ENCODE peak calls at places on chromosomes 16 and 17, in four cellular contexts. One of them, this sample, is unnamed.

GRCh38 chr17:47204722-47205418 is 4.3 kb upstream of the MYL4 start:
- DNase-seq in fibroblast of the conjunctiva: no peak
- DNase-seq in PC-9: peak; percentile 9
- DNase-seq in GM04503: no peak
- DNase-seq in this sample: no peak

GRCh38 chr16:89670496-89671431 is 13.1 kb downstream of the SPATA33 start:
- DNase-seq in fibroblast of the conjunctiva: no peak
- DNase-seq in PC-9: no peak
- DNase-seq in GM04503: no peak
- DNase-seq in this sample: no peak

GRCh38 chr16:31010539-31010938 is at the start of gene STX1B:
- DNase-seq in fibroblast of the conjunctiva: no peak
- DNase-seq in PC-9: no peak
- DNase-seq in GM04503: no peak
- DNase-seq in this sample: no peak

GRCh38 chr16:25063102-25063501 is 47.9 kb upstream of the ARHGAP17 start:
- DNase-seq in fibroblast of the conjunctiva: no peak
- DNase-seq in PC-9: no peak
- DNase-seq in GM04503: no peak
- DNase-seq in this sample: no peak

GRCh38 chr16:56662357-56663354 is 4.9 kb downstream of the MT1F start:
- DNase-seq in fibroblast of the conjunctiva: no peak
- DNase-seq in PC-9: no peak
- DNase-seq in GM04503: no peak
- DNase-seq in this sample: no peak

GRCh38 chr16:70467113-70467512 is 12.7 kb downstream of the FCSK start:
- DNase-seq in fibroblast of the conjunctiva: no peak
- DNase-seq in PC-9: no peak
- DNase-seq in GM04503: no peak
- DNase-seq in this sample: no peak

GRCh38 chr16:17258848-17259713 is 211.7 kb downstream of the XYLT1 start:
- DNase-seq in fibroblast of the conjunctiva: no peak
- DNase-seq in PC-9: no peak
- DNase-seq in GM04503: no peak
- DNase-seq in this sample: no peak

GRCh38 chr17:2545393-2545792 is 33.7 kb upstream of the METTL16 start:
- DNase-seq in fibroblast of the conjunctiva: no peak
- DNase-seq in PC-9: no peak
- DNase-seq in GM04503: no peak
- DNase-seq in this sample: no peak

GRCh38 chr17:50848691-50849090 is 13.3 kb downstream of the WFIKKN2 start:
- DNase-seq in fibroblast of the conjunctiva: no peak
- DNase-seq in PC-9: no peak
- DNase-seq in GM04503: no peak
- DNase-seq in this sample: no peak

GRCh38 chr17:52181842-52182241 is 23.3 kb upstream of the CA10 start:
- DNase-seq in fibroblast of the conjunctiva: no peak
- DNase-seq in PC-9: no peak
- DNase-seq in GM04503: no peak
- DNase-seq in this sample: no peak

GRCh38 chr17:16304832-16305231 is 48.4 kb downstream of the CENPV start:
- DNase-seq in fibroblast of the conjunctiva: no peak
- DNase-seq in PC-9: peak; percentile 10
- DNase-seq in GM04503: no peak
- DNase-seq in this sample: no peak

GRCh38 chr17:7367083-7367482 is 12.1 kb downstream of the TMEM95 start:
- DNase-seq in fibroblast of the conjunctiva: no peak
- DNase-seq in PC-9: no peak
- DNase-seq in GM04503: no peak
- DNase-seq in this sample: no peak

GRCh38 chr16:5000573-5001001 is 33.1 kb downstream of the NAGPA start:
- DNase-seq in fibroblast of the conjunctiva: no peak
- DNase-seq in PC-9: no peak
- DNase-seq in GM04503: no peak
- DNase-seq in this sample: no peak

GRCh38 chr17:148757-149156 is 11.4 kb downstream of the SCGB1C2 start:
- DNase-seq in fibroblast of the conjunctiva: no peak
- DNase-seq in PC-9: no peak
- DNase-seq in GM04503: no peak
- DNase-seq in this sample: no peak

GRCh38 chr17:17221329-17221728 is 15.2 kb upstream of the PLD6 start:
- DNase-seq in fibroblast of the conjunctiva: no peak
- DNase-seq in PC-9: no peak
- DNase-seq in GM04503: no peak
- DNase-seq in this sample: no peak

GRCh38 chr16:88763502-88764053 is 21.4 kb downstream of the PIEZO1 start:
- DNase-seq in fibroblast of the conjunctiva: no peak
- DNase-seq in PC-9: peak; percentile 95
- DNase-seq in GM04503: no peak
- DNase-seq in this sample: no peak

GRCh38 chr17:16379654-16380053 is 1.2 kb upstream of the UBB start:
- DNase-seq in fibroblast of the conjunctiva: no peak
- DNase-seq in PC-9: no peak
- DNase-seq in GM04503: no peak
- DNase-seq in this sample: no peak

GRCh38 chr16:57801856-57802634 is at the start of gene KIFC3:
- DNase-seq in fibroblast of the conjunctiva: no peak
- DNase-seq in PC-9: peak; percentile 62
- DNase-seq in GM04503: no peak
- DNase-seq in this sample: peak; percentile 53

GRCh38 chr17:35414247-35414646 is 18.1 kb downstream of the SLFN12 start:
- DNase-seq in fibroblast of the conjunctiva: no peak
- DNase-seq in PC-9: no peak
- DNase-seq in GM04503: no peak
- DNase-seq in this sample: no peak

GRCh38 chr17:78034429-78035091 is 76.1 kb downstream of the TNRC6C start:
- DNase-seq in fibroblast of the conjunctiva: no peak
- DNase-seq in PC-9: no peak
- DNase-seq in GM04503: peak; percentile 20
- DNase-seq in this sample: no peak

GRCh38 chr17:45305532-45306087 is 11.2 kb downstream of the MAP3K14 start:
- DNase-seq in fibroblast of the conjunctiva: peak; percentile 46
- DNase-seq in PC-9: no peak
- DNase-seq in GM04503: peak; percentile 68
- DNase-seq in this sample: no peak

GRCh38 chr17:17897442-17897841 is 60.7 kb upstream of the SREBF1 start:
- DNase-seq in fibroblast of the conjunctiva: no peak
- DNase-seq in PC-9: no peak
- DNase-seq in GM04503: no peak
- DNase-seq in this sample: no peak

GRCh38 chr17:8153550-8153956 is 1.3 kb upstream of the PER1 start:
- DNase-seq in fibroblast of the conjunctiva: peak; percentile 95
- DNase-seq in PC-9: peak; percentile 55
- DNase-seq in GM04503: peak; percentile 93
- DNase-seq in this sample: no peak

GRCh38 chr17:44214896-44215295 is 4.6 kb downstream of the UBTF start:
- DNase-seq in fibroblast of the conjunctiva: no peak
- DNase-seq in PC-9: no peak
- DNase-seq in GM04503: no peak
- DNase-seq in this sample: no peak

GRCh38 chr17:58311429-58311894 is 17.1 kb downstream of the TSPOAP1 start:
- DNase-seq in fibroblast of the conjunctiva: no peak
- DNase-seq in PC-9: no peak
- DNase-seq in GM04503: no peak
- DNase-seq in this sample: no peak

GRCh38 chr16:28925386-28926228 is 569 bp upstream of the RABEP2 start:
- DNase-seq in fibroblast of the conjunctiva: peak; percentile 75
- DNase-seq in PC-9: peak; percentile 91
- DNase-seq in GM04503: peak; percentile 42
- DNase-seq in this sample: peak; percentile 37

GRCh38 chr17:59844884-59845594 is 47.7 kb downstream of the TUBD1 start:
- DNase-seq in fibroblast of the conjunctiva: no peak
- DNase-seq in PC-9: peak; percentile 31
- DNase-seq in GM04503: no peak
- DNase-seq in this sample: no peak

GRCh38 chr17:31488264-31488981 is 96.9 kb downstream of the RAB11FIP4 start:
- DNase-seq in fibroblast of the conjunctiva: no peak
- DNase-seq in PC-9: peak; percentile 18
- DNase-seq in GM04503: no peak
- DNase-seq in this sample: no peak

GRCh38 chr16:10250137-10250850 is 68.1 kb upstream of the GRIN2A start:
- DNase-seq in fibroblast of the conjunctiva: no peak
- DNase-seq in PC-9: no peak
- DNase-seq in GM04503: no peak
- DNase-seq in this sample: no peak

GRCh38 chr16:1363501-1364041 is 11.8 kb downstream of the GNPTG start:
- DNase-seq in fibroblast of the conjunctiva: no peak
- DNase-seq in PC-9: peak; percentile 67
- DNase-seq in GM04503: no peak
- DNase-seq in this sample: peak; percentile 40

GRCh38 chr17:58343131-58343530 is 8.9 kb downstream of the SUPT4H1 start:
- DNase-seq in fibroblast of the conjunctiva: no peak
- DNase-seq in PC-9: no peak
- DNase-seq in GM04503: no peak
- DNase-seq in this sample: no peak

GRCh38 chr17:27802962-27803680 is 2.8 kb upstream of the NOS2 start:
- DNase-seq in fibroblast of the conjunctiva: no peak
- DNase-seq in PC-9: no peak
- DNase-seq in GM04503: no peak
- DNase-seq in this sample: no peak

GRCh38 chr17:16474012-16474725 is 17.8 kb downstream of the LRRC75A start:
- DNase-seq in fibroblast of the conjunctiva: no peak
- DNase-seq in PC-9: no peak
- DNase-seq in GM04503: no peak
- DNase-seq in this sample: no peak

GRCh38 chr16:88298166-88298881 is 84.4 kb upstream of the ZNF469 start:
- DNase-seq in fibroblast of the conjunctiva: no peak
- DNase-seq in PC-9: no peak
- DNase-seq in GM04503: no peak
- DNase-seq in this sample: no peak

GRCh38 chr16:86988920-86989715 is 328.1 kb downstream of the C16orf95 start:
- DNase-seq in fibroblast of the conjunctiva: no peak
- DNase-seq in PC-9: no peak
- DNase-seq in GM04503: no peak
- DNase-seq in this sample: no peak

GRCh38 chr16:53714080-53715050 is 10.4 kb downstream of the FTO start:
- DNase-seq in fibroblast of the conjunctiva: peak; percentile 58
- DNase-seq in PC-9: no peak
- DNase-seq in GM04503: peak; percentile 39
- DNase-seq in this sample: no peak

GRCh38 chr17:61647044-61647443 is 56.0 kb upstream of the NACA2 start:
- DNase-seq in fibroblast of the conjunctiva: no peak
- DNase-seq in PC-9: no peak
- DNase-seq in GM04503: peak; percentile 18
- DNase-seq in this sample: no peak

GRCh38 chr17:79033741-79034501 is 10.0 kb downstream of the C1QTNF1 start:
- DNase-seq in fibroblast of the conjunctiva: no peak
- DNase-seq in PC-9: no peak
- DNase-seq in GM04503: no peak
- DNase-seq in this sample: peak; percentile 62

GRCh38 chr17:5110816-5111215 is 862 bp downstream of the ZNF232 start:
- DNase-seq in fibroblast of the conjunctiva: no peak
- DNase-seq in PC-9: no peak
- DNase-seq in GM04503: no peak
- DNase-seq in this sample: no peak

GRCh38 chr16:67672739-67673662 is 6.4 kb downstream of the C16orf86 start:
- DNase-seq in fibroblast of the conjunctiva: peak; percentile 57
- DNase-seq in PC-9: peak; percentile 67
- DNase-seq in GM04503: peak; percentile 30
- DNase-seq in this sample: peak; percentile 54